ENCODE peak calls at places on chromosomes 13 and 19, in six cellular contexts. G is heart right ventricle, J is cardiac muscle cell, C is PC-3, S is esophagus squamous epithelium, U is WERI-Rb-1. D is an unnamed sample.

GRCh38 chr19:29263305-29264080 is 50.5 kb upstream of the UQCRFS1 start:
- DNase-seq in C (peak), J (peak), G (no peak), U (peak), S (no peak), D (peak)

GRCh38 chr19:6326815-6327214 is 6.6 kb downstream of the ACER1 start:
- DNase-seq in G (no peak), C (no peak), S (no peak), J (no peak), U (no peak), D (no peak)

GRCh38 chr13:31245974-31246373 is 46.2 kb downstream of the B3GLCT start:
- DNase-seq in C (no peak), U (no peak), J (no peak), G (no peak), S (no peak), D (no peak)

GRCh38 chr13:83184150-83184475 is 698.2 kb downstream of the SLITRK1 start:
- DNase-seq in C (no peak), J (no peak), S (no peak), U (no peak), G (no peak), D (no peak)

GRCh38 chr13:71828117-71828516 is 38.9 kb downstream of the DACH1 start:
- DNase-seq in J (peak), C (no peak), U (no peak), S (no peak), G (no peak), D (no peak)

GRCh38 chr13:29449726-29450125 is 145.8 kb downstream of the SLC7A1 start:
- DNase-seq in G (no peak), U (no peak), J (no peak), S (no peak), C (no peak), D (no peak)

GRCh38 chr19:42024622-42025111 is 30.6 kb upstream of the ATP1A3 start:
- DNase-seq in U (no peak), G (peak), C (no peak), S (no peak), J (peak), D (no peak)

GRCh38 chr19:3046621-3047306 is 15.5 kb downstream of the TLE5 start:
- DNase-seq in S (no peak), U (peak), C (no peak), G (peak), J (peak), D (peak)

DNA sequence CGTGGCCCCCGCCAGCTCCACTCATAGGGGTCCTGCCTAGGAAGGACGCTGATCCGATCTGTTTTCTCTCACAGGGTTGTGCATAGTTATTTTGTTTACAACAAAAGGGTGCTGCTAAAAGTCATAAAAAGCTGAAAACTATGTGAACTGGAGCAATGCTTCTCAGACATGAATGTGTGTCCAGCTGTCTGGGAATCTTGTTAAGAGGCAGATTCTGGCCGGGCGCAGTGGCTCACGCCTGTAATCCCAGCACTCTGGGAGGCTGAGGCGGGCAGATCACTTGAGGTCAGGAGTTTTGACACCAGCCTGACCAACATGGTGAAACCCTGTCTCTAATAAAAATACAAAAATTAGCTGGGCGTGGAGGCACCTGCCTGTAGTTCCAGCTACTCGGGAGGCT is 8.6 kb downstream of the LRRC4B start:
- DNase-seq in S (no peak), J (no peak), U (peak), C (no peak), G (no peak), D (no peak)
- H3K27ac ChIP-seq in S (no peak), J (peak), U (peak), C (no peak), G (no peak), D (no peak)

GRCh38 chr13:98411013-98411412 is 165.9 kb downstream of the STK24 start:
- DNase-seq in J (no peak), G (no peak), U (no peak), C (no peak), S (no peak), D (no peak)

GRCh38 chr13:98416408-98416807 is 160.5 kb downstream of the STK24 start:
- DNase-seq in G (no peak), J (no peak), U (no peak), S (no peak), C (peak), D (no peak)

GRCh38 chr13:98411617-98412310 is 165.1 kb downstream of the STK24 start:
- DNase-seq in U (no peak), C (no peak), S (no peak), G (no peak), J (no peak), D (peak)

GRCh38 chr13:98415326-98416070 is 161.4 kb downstream of the STK24 start:
- DNase-seq in G (no peak), C (no peak), J (no peak), U (no peak), S (no peak), D (no peak)

DNA sequence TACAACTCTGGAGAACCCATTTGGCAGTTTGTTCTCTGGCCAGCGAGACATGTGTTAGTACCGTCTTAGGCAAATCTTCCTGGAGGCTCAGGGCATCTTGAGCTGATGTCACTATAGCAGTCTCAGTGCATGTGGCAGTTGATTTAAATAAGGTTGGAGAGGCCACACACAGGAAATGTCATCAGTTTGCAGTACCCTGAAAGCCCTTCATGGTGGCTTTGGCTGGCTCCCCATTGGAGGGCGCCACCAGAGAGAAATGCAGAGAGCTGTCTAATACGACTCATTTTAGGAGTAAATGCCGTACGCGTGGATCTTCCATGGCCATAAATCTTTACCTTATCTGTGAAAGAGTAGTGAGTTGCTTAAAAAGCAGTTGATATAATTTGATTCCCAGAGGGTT is 163.1 kb downstream of the STK24 start:
- DNase-seq in C (no peak), S (no peak), U (no peak), G (no peak), J (no peak), D (no peak)
- TF ChIP-seq CTCF in C (peak), S (no peak), U (peak), G (no peak), J (no peak), D (no peak)

GRCh38 chr19:17026041-17026658 is 460 bp downstream of the CPAMD8 start:
- DNase-seq in J (peak), U (no peak), G (no peak), C (no peak), S (no peak), D (no peak)
- H3K4me3 ChIP-seq in J (peak), U (peak), G (peak), C (peak), S (no peak), D (no peak)

DNA sequence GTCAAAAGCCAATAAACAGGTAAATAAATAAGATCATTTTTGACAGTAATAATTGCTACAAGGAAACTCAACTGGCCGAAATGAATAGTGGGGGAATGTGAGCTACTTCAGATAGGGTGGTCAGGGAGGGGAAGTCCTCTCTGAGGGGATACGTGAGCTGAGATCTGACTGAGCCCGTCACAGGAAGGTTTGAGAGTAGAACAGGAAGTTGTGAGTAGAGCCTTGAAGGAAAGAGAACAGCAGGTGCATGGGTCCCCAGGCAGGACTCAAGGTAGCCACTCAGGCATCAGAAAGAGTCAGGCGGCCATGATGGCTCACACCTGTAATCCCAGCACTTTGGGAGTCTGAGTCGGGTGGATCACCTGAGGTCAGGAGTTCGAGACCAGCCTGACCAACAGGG is 6.3 kb downstream of the IRGQ start:
- DNase-seq in J (no peak), S (no peak), G (no peak), U (no peak), C (no peak), D (no peak)
- H3K27ac ChIP-seq in J (no peak), S (no peak), G (no peak), U (no peak), C (no peak), D (no peak)